ENCODE peak calls at places on chromosomes 12 and 14, in nine cellular contexts. P is Calu3; A is neural progenitor cell; B is transverse colon; X is glutamatergic neuron; F is WTC11; T is AG10803; Y is fibroblast of the aortic adventitia; I is activated CD8-positive, alpha-beta T cell treated with anti-CD3 and anti-CD28 coated beads for 36 hours. E is an unnamed sample.
A peak's percentile ranks its signal among the peaks of the same experiment; 100 is the strongest.

GRCh38 chr14:79825046-79825521 is 386.2 kb downstream of the DIO2 start:
- DNase-seq in P (no peak), A (no peak), B (no peak), X (no peak), F (no peak), T (peak; percentile 6), Y (peak; percentile 16), I (no peak), E (no peak)

GRCh38 chr14:94677747-94678146 is 65.6 kb downstream of the SERPINA3 start:
- DNase-seq in P (no peak), A (no peak), B (no peak), X (no peak), F (no peak), T (no peak), Y (no peak), I (no peak), E (no peak)

GRCh38 chr12:106251636-106252035 is 3.8 kb upstream of the CKAP4 start:
- DNase-seq in P (no peak), A (peak; percentile 12), B (no peak), X (no peak), F (no peak), T (peak; percentile 82), Y (no peak), I (no peak), E (no peak)

GRCh38 chr14:61812347-61813100 is 50.3 kb downstream of the SNAPC1 start:
- DNase-seq in P (peak; percentile 22), A (peak; percentile 72), B (no peak), X (peak; percentile 66), F (peak; percentile 61), T (no peak), Y (no peak), I (peak; percentile 27), E (peak; percentile 29)

GRCh38 chr14:42671636-42672035 is 1065.0 kb downstream of the LRFN5 start:
- DNase-seq in P (no peak), A (no peak), B (no peak), X (no peak), F (no peak), T (no peak), Y (no peak), I (no peak), E (no peak)

GRCh38 chr14:63248211-63248610 is 44.0 kb downstream of the RHOJ start:
- DNase-seq in P (no peak), A (no peak), B (no peak), X (no peak), F (no peak), T (peak; percentile 67), Y (peak; percentile 90), I (no peak), E (no peak)

GRCh38 chr12:19981944-19982343 is 386.4 kb upstream of the PDE3A start:
- DNase-seq in P (no peak), A (no peak), B (no peak), X (no peak), F (no peak), T (no peak), Y (no peak), I (no peak), E (no peak)

GRCh38 chr14:35403085-35403396 is 1.5 kb downstream of the NFKBIA start:
- DNase-seq in P (no peak), A (no peak), B (peak; percentile 46), X (no peak), F (no peak), T (no peak), Y (peak; percentile 65), I (peak; percentile 71), E (no peak)

GRCh38 chr12:63918788-63919300 is 74.3 kb downstream of the SRGAP1 start:
- DNase-seq in P (peak; percentile 38), A (no peak), B (no peak), X (peak; percentile 22), F (no peak), T (peak; percentile 90), Y (peak; percentile 84), I (no peak), E (no peak)

GRCh38 chr14:64891839-64892375 is 12.2 kb upstream of the SPTB start:
- DNase-seq in P (peak; percentile 40), A (peak; percentile 82), B (peak; percentile 15), X (no peak), F (no peak), T (peak; percentile 74), Y (peak; percentile 80), I (peak; percentile 39), E (peak; percentile 17)

GRCh38 chr12:69653703-69654102 is 43.0 kb upstream of the LRRC10 start:
- DNase-seq in P (no peak), A (no peak), B (no peak), X (no peak), F (no peak), T (peak; percentile 43), Y (peak; percentile 30), I (no peak), E (no peak)

GRCh38 chr12:77214136-77214535 is 148.8 kb upstream of the E2F7 start:
- DNase-seq in P (no peak), A (no peak), B (no peak), X (no peak), F (no peak), T (peak; percentile 72), Y (peak; percentile 79), I (no peak), E (no peak)

GRCh38 chr12:11807453-11807852 is 158.0 kb downstream of the ETV6 start:
- DNase-seq in P (no peak), A (no peak), B (no peak), X (no peak), F (no peak), T (no peak), Y (no peak), I (no peak), E (no peak)

GRCh38 chr14:105151131-105151837 is 17.3 kb downstream of the JAG2 start:
- DNase-seq in P (no peak), A (no peak), B (no peak), X (peak; percentile 10), F (no peak), T (no peak), Y (no peak), I (no peak), E (no peak)

GRCh38 chr12:66398931-66399625 is 96.8 kb downstream of the HELB start:
- DNase-seq in P (no peak), A (no peak), B (no peak), X (no peak), F (no peak), T (no peak), Y (peak; percentile 42), I (no peak), E (no peak)

GRCh38 chr12:79378496-79378895 is 312.3 kb downstream of the PAWR start:
- DNase-seq in P (no peak), A (no peak), B (no peak), X (no peak), F (no peak), T (peak; percentile 16), Y (no peak), I (no peak), E (no peak)

GRCh38 chr14:24734917-24735500 is 101.0 kb upstream of the GZMB start:
- DNase-seq in P (peak; percentile 51), A (peak; percentile 83), B (peak; percentile 33), X (no peak), F (peak; percentile 17), T (peak; percentile 82), Y (peak; percentile 79), I (peak; percentile 54), E (peak; percentile 46)

GRCh38 chr12:46402451-46402850 is 29.9 kb upstream of the SLC38A2 start:
- DNase-seq in P (no peak), A (no peak), B (peak; percentile 28), X (no peak), F (no peak), T (peak; percentile 97), Y (peak; percentile 98), I (no peak), E (no peak)

GRCh38 chr14:52112336-52113018 is 43.6 kb upstream of the NID2 start:
- DNase-seq in P (no peak), A (no peak), B (no peak), X (no peak), F (no peak), T (peak; percentile 47), Y (peak; percentile 56), I (no peak), E (no peak)

GRCh38 chr12:6161124-6161882 is 36.8 kb upstream of the VWF start:
- DNase-seq in P (no peak), A (no peak), B (no peak), X (no peak), F (no peak), T (peak; percentile 82), Y (peak; percentile 83), I (no peak), E (no peak)

GRCh38 chr12:125186471-125187147 is 121.4 kb downstream of the AACS start:
- DNase-seq in P (peak; percentile 15), A (peak; percentile 58), B (no peak), X (no peak), F (peak; percentile 49), T (no peak), Y (peak; percentile 12), I (no peak), E (no peak)

GRCh38 chr14:73741386-73741875 is 27.2 kb upstream of the PNMA1 start:
- DNase-seq in P (peak; percentile 83), A (peak; percentile 60), B (peak; percentile 86), X (no peak), F (peak; percentile 69), T (no peak), Y (peak; percentile 58), I (peak; percentile 83), E (peak; percentile 80)

GRCh38 chr12:80314741-80315140 is 129.3 kb upstream of the PTPRQ start:
- DNase-seq in P (no peak), A (no peak), B (no peak), X (no peak), F (no peak), T (peak; percentile 53), Y (no peak), I (no peak), E (no peak)

GRCh38 chr12:91577586-91578539 is 395.2 kb upstream of the DCN start:
- DNase-seq in P (no peak), A (no peak), B (no peak), X (no peak), F (no peak), T (peak; percentile 46), Y (peak; percentile 53), I (no peak), E (no peak)
- TF ChIP-seq CTCF in P (peak; percentile 43), A (peak; percentile 67), B (peak; percentile 73), X (peak; percentile 84), F (no peak), T (peak; percentile 67), Y (peak; percentile 58), I (peak; percentile 73), E (peak; percentile 93)

GRCh38 chr12:72267974-72268373 is 4.2 kb upstream of the TRHDE start:
- DNase-seq in P (no peak), A (no peak), B (no peak), X (no peak), F (no peak), T (no peak), Y (no peak), I (no peak), E (no peak)
- TF ChIP-seq CTCF in P (no peak), A (peak; percentile 34), B (no peak), X (peak; percentile 18), F (no peak), T (peak; percentile 49), Y (peak; percentile 18), I (no peak), E (no peak)

GRCh38 chr12:92987362-92987761 is 58.3 kb upstream of the EEA1 start:
- DNase-seq in P (peak; percentile 39), A (peak; percentile 74), B (no peak), X (no peak), F (no peak), T (peak; percentile 92), Y (peak; percentile 93), I (peak; percentile 14), E (peak; percentile 14)
- TF ChIP-seq CTCF in P (peak; percentile 23), A (peak; percentile 80), B (peak; percentile 74), X (peak; percentile 65), F (peak; percentile 38), T (peak; percentile 70), Y (peak; percentile 43), I (peak; percentile 81), E (peak; percentile 65)

GRCh38 chr14:41299924-41300323 is 306.8 kb upstream of the LRFN5 start:
- DNase-seq in P (no peak), A (peak; percentile 8), B (no peak), X (no peak), F (no peak), T (no peak), Y (no peak), I (no peak), E (no peak)
- TF ChIP-seq CTCF in P (no peak), A (peak; percentile 55), B (no peak), X (peak; percentile 36), F (peak; percentile 20), T (no peak), Y (no peak), I (no peak), E (peak; percentile 41)